ENCODE peak calls at places on chromosomes 12 and 14, in five cellular contexts. W is H1, Q is brain microvascular endothelial cell, T is AG04450, V is transverse colon. S is an unnamed sample.

GRCh38 chr12:42730286-42730685 is 140.7 kb upstream of the PRICKLE1 start:
- DNase-seq in W (no peak), Q (peak; percentile 33), T (no peak), V (no peak), S (no peak)

GRCh38 chr12:74488134-74488533 is 49.5 kb upstream of the ATXN7L3B start:
- DNase-seq in W (no peak), Q (no peak), T (no peak), V (no peak), S (no peak)

GRCh38 chr14:90409209-90409730 is 12.4 kb downstream of the CALM1 start:
- DNase-seq in W (no peak), Q (peak; percentile 98), T (peak; percentile 90), V (peak; percentile 39), S (no peak)

GRCh38 chr14:77638738-77639137 is 22.3 kb upstream of the SPTLC2 start:
- DNase-seq in W (no peak), Q (peak; percentile 97), T (peak; percentile 76), V (no peak), S (no peak)

GRCh38 chr14:87632796-87633195 is 360.2 kb downstream of the GALC start:
- DNase-seq in W (no peak), Q (no peak), T (no peak), V (no peak), S (no peak)

GRCh38 chr12:109523071-109523470 is 45.6 kb downstream of the UBE3B start:
- DNase-seq in W (no peak), Q (no peak), T (no peak), V (no peak), S (no peak)

GRCh38 chr12:102197789-102198188 is at the start of gene PMCH:
- DNase-seq in W (no peak), Q (no peak), T (peak; percentile 21), V (no peak), S (no peak)

GRCh38 chr12:570949-571794 is 92.1 kb downstream of the NINJ2 start:
- DNase-seq in W (no peak), Q (no peak), T (peak; percentile 26), V (peak; percentile 82), S (no peak)

GRCh38 chr12:57983150-57983857 is 41.9 kb downstream of the ATP23 start:
- DNase-seq in W (no peak), Q (peak; percentile 52), T (peak; percentile 32), V (peak; percentile 30), S (peak; percentile 36)

GRCh38 chr12:27981874-27982273 is 9.3 kb upstream of the PTHLH start:
- DNase-seq in W (no peak), Q (no peak), T (no peak), V (no peak), S (no peak)

GRCh38 chr12:81610955-81611889 is 147.9 kb downstream of the PPFIA2 start:
- DNase-seq in W (no peak), Q (no peak), T (no peak), V (no peak), S (peak; percentile 22)

GRCh38 chr12:126784328-126784921 is 1482.5 kb upstream of the TMEM132C start:
- DNase-seq in W (peak; percentile 58), Q (peak; percentile 24), T (no peak), V (peak; percentile 30), S (peak; percentile 85)

GRCh38 chr12:71756054-71756675 is 1.5 kb downstream of the RAB21 start:
- DNase-seq in W (no peak), Q (no peak), T (no peak), V (no peak), S (no peak)

GRCh38 chr12:14185441-14186192 is 179.9 kb upstream of the ATF7IP start:
- DNase-seq in W (no peak), Q (peak; percentile 41), T (peak; percentile 2), V (peak; percentile 61), S (peak; percentile 29)

GRCh38 chr14:68627868-68628604 is 164.8 kb downstream of the ZFP36L1 start:
- DNase-seq in W (peak; percentile 73), Q (no peak), T (no peak), V (peak; percentile 74), S (no peak)

GRCh38 chr12:6285063-6285477 is 25.4 kb upstream of the PLEKHG6 start:
- DNase-seq in W (no peak), Q (peak; percentile 38), T (no peak), V (peak; percentile 71), S (peak; percentile 58)

GRCh38 chr12:123129651-123130050 is 21.2 kb downstream of the PITPNM2 start:
- DNase-seq in W (no peak), Q (no peak), T (no peak), V (no peak), S (no peak)

GRCh38 chr12:56162468-56163290 is 4.5 kb downstream of the MYL6 start:
- DNase-seq in W (no peak), Q (peak; percentile 33), T (no peak), V (no peak), S (peak; percentile 51)

GRCh38 chr14:51607677-51608076 is 44.0 kb upstream of the FRMD6 start:
- DNase-seq in W (no peak), Q (peak; percentile 63), T (no peak), V (no peak), S (no peak)

GRCh38 chr14:31080489-31080888 is 54.3 kb upstream of the STRN3 start:
- DNase-seq in W (no peak), Q (no peak), T (no peak), V (no peak), S (no peak)

GRCh38 chr14:22848391-22849164 is 12.2 kb downstream of the MMP14 start:
- DNase-seq in W (no peak), Q (peak; percentile 61), T (peak; percentile 89), V (peak; percentile 56), S (no peak)

GRCh38 chr12:22287776-22288621 is 46.5 kb downstream of the ST8SIA1 start:
- DNase-seq in W (no peak), Q (peak; percentile 55), T (no peak), V (no peak), S (no peak)

GRCh38 chr12:86724716-86725115 is 468.5 kb upstream of the MGAT4C start:
- DNase-seq in W (no peak), Q (peak; percentile 53), T (peak; percentile 36), V (no peak), S (no peak)

GRCh38 chr14:76309572-76310551 is 66.1 kb upstream of the ESRRB start:
- DNase-seq in W (no peak), Q (no peak), T (no peak), V (no peak), S (no peak)

GRCh38 chr12:49924847-49925246 is 21.1 kb upstream of the FAIM2 start:
- DNase-seq in W (no peak), Q (no peak), T (no peak), V (no peak), S (no peak)

GRCh38 chr12:76277480-76277879 is 70.7 kb downstream of the BBS10 start:
- DNase-seq in W (no peak), Q (peak; percentile 59), T (peak; percentile 67), V (no peak), S (no peak)

GRCh38 chr12:69570545-69571399 is 14.5 kb upstream of the CCT2 start:
- DNase-seq in W (no peak), Q (peak; percentile 64), T (no peak), V (peak; percentile 46), S (peak; percentile 52)

GRCh38 chr12:90945070-90945649 is 9.8 kb downstream of the CCER1 start:
- DNase-seq in W (no peak), Q (peak; percentile 24), T (no peak), V (no peak), S (no peak)

DNA sequence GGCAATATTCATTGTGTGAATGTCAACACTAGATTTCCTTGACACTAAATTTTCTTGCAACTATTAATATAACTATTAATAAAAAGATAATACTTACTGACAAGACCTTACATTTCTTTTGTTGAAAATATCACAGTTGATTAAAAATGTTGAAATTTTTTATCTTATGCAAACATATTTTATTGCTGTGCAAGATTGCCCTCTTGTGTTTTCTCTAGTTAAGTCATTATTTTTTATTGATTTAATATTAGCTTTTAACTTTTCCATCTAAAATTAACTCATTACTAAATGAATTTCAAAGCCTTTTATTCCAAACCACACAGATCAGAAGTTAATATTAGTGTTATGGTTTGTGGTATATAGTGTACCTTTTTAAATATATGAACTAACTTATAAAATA is 11.7 kb upstream of the NAA30 start:
- DNase-seq in W (no peak), Q (no peak), T (no peak), V (no peak), S (no peak)
- TF ChIP-seq CTCF in W (no peak), Q (no peak), T (peak; percentile 11), V (no peak), S (no peak)

DNA sequence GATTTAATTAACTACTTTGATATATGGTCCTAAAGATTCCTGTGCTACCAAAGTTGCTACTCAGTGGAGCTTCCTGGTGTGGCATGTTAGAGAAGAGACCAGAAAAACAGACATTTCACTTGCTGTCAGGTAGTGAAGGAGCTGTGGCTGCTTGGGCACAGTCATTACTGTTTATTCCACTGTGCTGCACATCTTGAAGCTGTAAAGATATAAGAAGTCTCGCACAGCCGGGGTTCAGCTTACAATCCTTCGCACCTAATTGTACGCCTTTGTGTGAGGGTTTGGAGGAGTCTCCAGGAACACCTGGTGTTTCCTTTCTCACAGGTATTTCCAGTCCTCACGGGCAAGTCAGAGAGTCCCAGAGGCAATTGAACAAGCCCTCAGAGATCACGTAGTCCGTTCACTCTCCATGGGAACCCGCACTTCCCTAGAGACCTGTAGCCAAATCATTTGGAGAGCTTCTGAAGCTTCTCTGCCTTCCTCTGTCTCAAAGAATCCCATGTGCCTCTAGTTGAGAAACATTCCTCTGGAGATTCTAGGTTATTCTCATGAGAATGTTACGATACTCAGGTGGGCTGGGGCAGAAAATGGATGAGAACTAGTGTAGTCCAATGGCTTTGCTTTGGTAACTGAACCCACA is 4.1 kb downstream of the EVL start:
- DNase-seq in W (no peak), Q (no peak), T (no peak), V (no peak), S (no peak)
- H3K27ac ChIP-seq in W (no peak overlapping the region), Q (no peak overlapping the region), T (no peak overlapping the region), V (peak overlapping the region; percentile 12), S (no peak overlapping the region)

GRCh38 chr12:19129121-19129485 is 430 bp upstream of the PLEKHA5 start:
- DNase-seq in W (no peak), Q (no peak), T (no peak), V (no peak), S (no peak)
- H3K4me3 ChIP-seq in W (peak overlapping the region; percentile 27), Q (peak overlapping the region; percentile 49), T (peak overlapping the region; percentile 53), V (no peak overlapping the region), S (peak overlapping the region; percentile 48)

DNA sequence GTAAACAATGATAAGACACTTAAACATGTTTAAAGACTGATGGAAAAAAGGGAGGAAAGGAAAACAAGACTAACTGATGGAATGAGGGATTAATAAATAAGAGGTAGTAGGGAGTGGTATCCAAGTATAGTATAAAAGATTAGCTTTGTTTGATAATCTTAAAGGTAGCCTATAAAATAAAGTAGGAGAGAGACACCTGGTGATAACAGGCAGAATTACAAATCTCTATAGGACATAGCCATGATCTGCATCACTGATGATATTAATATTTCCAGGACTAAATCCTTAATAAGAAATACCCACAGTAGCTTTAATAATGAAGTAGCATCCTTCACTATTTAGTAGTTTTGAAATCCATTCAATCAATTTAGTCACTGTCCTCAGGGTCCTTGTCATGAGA is 30.4 kb downstream of the DLGAP5 start:
- DNase-seq in W (no peak), Q (no peak), T (no peak), V (no peak), S (no peak)
- TF ChIP-seq CTCF in W (no peak), Q (peak; percentile 32), T (peak; percentile 64), V (peak; percentile 51), S (no peak)